ENCODE peak calls at places on chromosomes 11 and 22, in six cellular contexts. P is breast epithelium, W is IMR-90, E is left ventricle myocardium inferior, H is pancreas, B is ascending aorta. D is an unnamed sample.

GRCh38 chr11:19409307-19409706 is 168.6 kb upstream of the E2F8 start:
- DNase-seq in P (no peak), W (no peak), E (no peak), H (no peak), B (no peak), D (no peak)

GRCh38 chr11:121936375-121936774 is 179.6 kb downstream of the BLID start:
- DNase-seq in P (no peak), W (peak; percentile 54), E (no peak), H (no peak), B (no peak), D (no peak)

GRCh38 chr11:128772814-128773213 is 78.9 kb downstream of the FLI1 start:
- DNase-seq in P (no peak), W (no peak), E (peak; percentile 59), H (peak; percentile 63), B (peak; percentile 72), D (peak; percentile 94)

GRCh38 chr22:19598054-19598855 is 74.0 kb upstream of the CLDN5 start:
- DNase-seq in P (no peak), W (no peak), E (no peak), H (no peak), B (no peak), D (peak; percentile 69)

GRCh38 chr11:64893194-64894069 is 15.0 kb upstream of the EHD1 start:
- DNase-seq in P (no peak), W (no peak), E (no peak), H (peak; percentile 81), B (no peak), D (no peak)

GRCh38 chr11:123461164-123461563 is 31.1 kb downstream of the GRAMD1B start:
- DNase-seq in P (peak; percentile 70), W (no peak), E (peak; percentile 78), H (no peak), B (no peak), D (no peak)

GRCh38 chr11:113637636-113638035 is 68.5 kb downstream of the TMPRSS5 start:
- DNase-seq in P (no peak), W (no peak), E (no peak), H (no peak), B (no peak), D (no peak)

GRCh38 chr11:118996926-118997626 is 862 bp upstream of the CENATAC start:
- DNase-seq in P (no peak), W (peak; percentile 44), E (no peak), H (no peak), B (no peak), D (peak; percentile 73)

GRCh38 chr11:92477686-92478085 is 253.1 kb downstream of the FAT3 start:
- DNase-seq in P (no peak), W (no peak), E (no peak), H (no peak), B (no peak), D (no peak)

GRCh38 chr11:47977651-47978050 is 2.7 kb upstream of the PTPRJ start:
- DNase-seq in P (no peak), W (peak; percentile 38), E (no peak), H (no peak), B (no peak), D (no peak)

GRCh38 chr11:128549256-128549944 is 38.0 kb downstream of the ETS1 start:
- DNase-seq in P (no peak), W (no peak), E (peak; percentile 82), H (peak; percentile 30), B (peak; percentile 68), D (peak; percentile 81)

GRCh38 chr11:108733479-108734116 is 68.7 kb downstream of the DDX10 start:
- DNase-seq in P (no peak), W (peak; percentile 62), E (no peak), H (no peak), B (no peak), D (no peak)

GRCh38 chr11:17686185-17686980 is 33.0 kb upstream of the MYOD1 start:
- DNase-seq in P (no peak), W (no peak), E (no peak), H (no peak), B (no peak), D (no peak)

GRCh38 chr11:126635511-126635910 is 280.0 kb downstream of the ST3GAL4 start:
- DNase-seq in P (no peak), W (no peak), E (no peak), H (no peak), B (no peak), D (no peak)

GRCh38 chr11:133171374-133171773 is 360.9 kb downstream of the OPCML start:
- DNase-seq in P (no peak), W (no peak), E (no peak), H (no peak), B (no peak), D (no peak)

GRCh38 chr11:8095356-8095755 is 14.3 kb downstream of the TUB start:
- DNase-seq in P (no peak), W (no peak), E (no peak), H (no peak), B (no peak), D (peak; percentile 69)

GRCh38 chr11:110076388-110076965 is 16.7 kb upstream of the ZC3H12C start:
- DNase-seq in P (no peak), W (no peak), E (no peak), H (no peak), B (no peak), D (no peak)

GRCh38 chr11:85752890-85753581 is 57.9 kb downstream of the SYTL2 start:
- DNase-seq in P (no peak), W (no peak), E (no peak), H (no peak), B (no peak), D (peak; percentile 80)

GRCh38 chr11:70455354-70455753 is 57.0 kb downstream of the CTTN start:
- DNase-seq in P (no peak), W (no peak), E (no peak), H (no peak), B (no peak), D (no peak)

GRCh38 chr11:1640076-1640946 is 10.7 kb downstream of the KRTAP5-5 start:
- DNase-seq in P (peak; percentile 25), W (no peak), E (no peak), H (peak; percentile 68), B (peak; percentile 34), D (peak; percentile 50)

GRCh38 chr11:12430351-12430750 is 53.0 kb downstream of the PARVA start:
- DNase-seq in P (no peak), W (peak; percentile 77), E (no peak), H (no peak), B (no peak), D (no peak)

GRCh38 chr22:45832959-45833580 is 143.9 kb downstream of the WNT7B start:
- DNase-seq in P (no peak), W (no peak), E (no peak), H (no peak), B (no peak), D (no peak)
- H3K27ac ChIP-seq in P (no peak overlapping the region), W (no peak overlapping the region), E (no peak overlapping the region), H (no peak overlapping the region), B (no peak overlapping the region), D (no peak overlapping the region)

GRCh38 chr11:106466441-106467190 is 389.2 kb downstream of the AASDHPPT start:
- DNase-seq in P (no peak), W (peak; percentile 94), E (no peak), H (no peak), B (no peak), D (no peak)
- H3K27ac ChIP-seq in P (no peak overlapping the region), W (peak overlapping the region; percentile 88), E (peak overlapping the region; percentile 62), H (peak overlapping the region; percentile 10), B (no peak overlapping the region), D (no peak overlapping the region)

GRCh38 chr11:63668396-63668795 is 2.8 kb downstream of the ATL3 start:
- DNase-seq in P (no peak), W (no peak), E (no peak), H (no peak), B (no peak), D (no peak)
- H3K27ac ChIP-seq in P (peak overlapping the region; percentile 46), W (peak overlapping the region; percentile 79), E (peak overlapping the region; percentile 25), H (no peak overlapping the region), B (peak overlapping the region; percentile 100), D (no peak overlapping the region)

DNA sequence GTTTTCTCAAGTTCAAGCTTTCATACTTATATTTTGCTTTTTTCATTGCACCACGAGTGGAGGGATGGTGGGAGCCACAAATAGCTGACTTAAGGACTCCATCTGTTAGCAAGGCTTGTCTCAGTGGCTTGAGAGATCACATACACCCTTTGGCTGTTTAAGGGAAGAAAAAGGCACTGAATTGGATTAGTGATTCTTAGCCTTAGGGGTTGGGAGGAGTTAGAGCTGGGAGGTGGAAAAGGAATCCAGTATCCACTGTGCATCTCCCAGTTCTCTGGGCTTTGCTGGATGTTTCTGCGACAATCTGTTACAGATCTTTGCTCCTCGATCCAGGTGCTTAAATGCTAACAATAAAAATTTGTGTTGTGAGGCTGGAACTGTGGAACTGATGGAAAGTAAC is 593.6 kb downstream of the CNTN5 start:
- DNase-seq in P (no peak), W (no peak), E (no peak), H (no peak), B (no peak), D (no peak)
- H3K27ac ChIP-seq in P (no peak overlapping the region), W (no peak overlapping the region), E (no peak overlapping the region), H (no peak overlapping the region), B (no peak overlapping the region), D (no peak overlapping the region)

GRCh38 chr11:3127706-3128355 is 37.3 kb downstream of the OSBPL5 start:
- DNase-seq in P (no peak), W (no peak), E (peak; percentile 38), H (peak; percentile 22), B (peak; percentile 58), D (peak; percentile 50)
- H3K27ac ChIP-seq in P (peak overlapping the region; percentile 95), W (no peak overlapping the region), E (peak overlapping the region; percentile 76), H (no peak overlapping the region), B (peak overlapping the region; percentile 13), D (peak overlapping the region; percentile 74)

DNA sequence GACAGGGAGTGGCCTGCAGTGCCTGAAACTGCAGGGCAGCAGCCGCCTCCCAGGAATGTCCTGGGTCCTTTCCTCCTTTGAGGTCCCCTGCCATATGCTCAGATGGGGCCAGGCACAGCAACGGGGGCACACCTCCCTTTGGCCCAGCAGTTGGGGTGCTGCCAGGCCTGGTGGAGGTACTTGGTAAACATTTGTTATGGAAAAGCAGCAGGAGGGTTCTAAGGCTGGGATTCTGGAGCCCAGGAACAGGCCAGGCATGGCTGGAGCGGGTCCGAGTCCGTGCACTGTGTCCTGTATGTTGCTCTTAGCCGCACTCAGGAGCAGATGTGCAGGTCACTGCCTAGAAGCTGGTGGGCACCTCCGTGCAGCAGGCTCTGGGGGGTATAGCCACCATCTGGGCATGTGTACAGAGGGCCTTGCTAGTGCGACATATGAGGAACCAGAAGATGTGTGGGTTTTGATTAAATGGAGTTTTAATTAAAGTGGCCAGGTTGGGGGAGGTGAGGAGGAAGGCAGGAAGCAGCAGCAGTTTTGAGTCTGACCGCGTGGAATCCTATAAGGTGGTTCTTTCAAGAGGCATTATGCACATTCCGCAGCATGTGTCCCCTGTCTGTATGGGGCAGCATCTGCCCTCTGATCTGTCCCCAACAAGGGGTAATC is 1.5 kb downstream of the ADORA2A start:
- DNase-seq in P (no peak), W (no peak), E (no peak), H (no peak), B (no peak), D (peak; percentile 78)
- H3K27ac ChIP-seq in P (no peak overlapping the region), W (no peak overlapping the region), E (peak overlapping the region; percentile 87), H (no peak overlapping the region), B (no peak overlapping the region), D (peak overlapping the region; percentile 84)

D was measured in spleen.